ENCODE peak calls at places on chromosomes 16 and 17, in six cellular contexts. X is mucosa of descending colon; E is adrenal gland; L is heart right ventricle; Z is nephron progenitor cell; I is activated T-cell treated with anti-CD3 and anti-CD28 coated beads, Interleukin-2, amount 50 U/mL, for 1 hour. R is an unnamed sample.

GRCh38 chr16:81996664-81997529 is 14.4 kb downstream of the SDR42E1 start:
- DNase-seq in X (no peak), E (no peak), L (no peak), Z (no peak), I (no peak), R (no peak)

GRCh38 chr16:74320707-74321106 is 24.1 kb downstream of the PSMD7 start:
- DNase-seq in X (no peak), E (peak; percentile 82), L (no peak), Z (no peak), I (no peak), R (no peak)

GRCh38 chr17:50199211-50199633 is 2.2 kb downstream of the COL1A1 start:
- DNase-seq in X (peak; percentile 60), E (no peak), L (no peak), Z (no peak), I (no peak), R (peak; percentile 18)

GRCh38 chr17:60752873-60753577 is 75.4 kb downstream of the BCAS3 start:
- DNase-seq in X (no peak), E (no peak), L (no peak), Z (no peak), I (no peak), R (no peak)

GRCh38 chr16:81528258-81528657 is 83.7 kb downstream of the CMIP start:
- DNase-seq in X (no peak), E (no peak), L (no peak), Z (no peak), I (no peak), R (no peak)

GRCh38 chr17:35222452-35222851 is 20.4 kb upstream of the SLFN5 start:
- DNase-seq in X (no peak), E (no peak), L (no peak), Z (no peak), I (no peak), R (no peak)

GRCh38 chr17:38914741-38915638 is 10.4 kb upstream of the LASP1NB start:
- DNase-seq in X (no peak), E (no peak), L (no peak), Z (peak; percentile 32), I (peak; percentile 10), R (no peak)

GRCh38 chr17:57597531-57598453 is 147.3 kb downstream of the CCDC182 start:
- DNase-seq in X (no peak), E (peak; percentile 73), L (peak; percentile 57), Z (peak; percentile 62), I (peak; percentile 40), R (peak; percentile 60)

GRCh38 chr16:727291-727977 is 528 bp downstream of the HAGHL start:
- DNase-seq in X (peak; percentile 73), E (no peak), L (no peak), Z (no peak), I (peak; percentile 40), R (no peak)

GRCh38 chr16:85595299-85595661 is 17.8 kb upstream of the GSE1 start:
- DNase-seq in X (no peak), E (no peak), L (no peak), Z (no peak), I (no peak), R (no peak)